ENCODE peak calls at places on chromosomes 3 and 15, in six cellular contexts. T is right atrium auricular region, V is mesothelial cell of epicardium, S is astrocyte of the spinal cord, P is NCI-H2029, L is HFFc6. C is an unnamed sample.

GRCh38 chr3:186099178-186099577 is 9.7 kb downstream of the ETV5 start:
- DNase-seq in V (peak), S (peak), L (peak), T (peak), P (peak), C (no peak)

GRCh38 chr15:35043380-35044095 is 41.6 kb downstream of the NANOGP8 start:
- DNase-seq in S (no peak), V (no peak), P (no peak), T (no peak), L (no peak), C (no peak)

GRCh38 chr15:78321041-78321570 is 19.0 kb upstream of the CRABP1 start:
- DNase-seq in S (no peak), T (no peak), L (no peak), V (no peak), P (no peak), C (no peak)

GRCh38 chr3:52004158-52004787 is 8.6 kb upstream of the RPL29 start:
- DNase-seq in P (no peak), V (peak), L (no peak), T (no peak), S (peak), C (no peak)

GRCh38 chr15:70422342-70422741 is 324.6 kb upstream of the TLE3 start:
- DNase-seq in P (no peak), L (no peak), S (no peak), T (no peak), V (no peak), C (no peak)

GRCh38 chr3:41202834-41203345 is 3.6 kb downstream of the CTNNB1 start:
- DNase-seq in T (no peak), L (peak), V (no peak), S (peak), P (peak), C (no peak)

GRCh38 chr15:49232407-49232806 is 62.4 kb downstream of the GALK2 start:
- DNase-seq in P (no peak), V (no peak), T (no peak), L (no peak), S (no peak), C (no peak)

GRCh38 chr3:113707835-113708234 is 11.4 kb upstream of the USF3 start:
- DNase-seq in T (no peak), V (no peak), L (no peak), S (no peak), P (no peak), C (no peak)

GRCh38 chr3:125172346-125172745 is 40.2 kb downstream of the SLC12A8 start:
- DNase-seq in T (no peak), L (no peak), V (no peak), S (no peak), P (no peak), C (no peak)

GRCh38 chr15:40439461-40440299 is 1.1 kb upstream of the BAHD1 start:
- DNase-seq in T (no peak), S (no peak), P (no peak), L (peak), V (no peak), C (no peak)

GRCh38 chr3:46276497-46277099 is 34.3 kb downstream of the CCR3 start:
- DNase-seq in T (no peak), V (no peak), P (peak), L (peak), S (no peak), C (peak)

GRCh38 chr3:42043116-42043796 is 47.9 kb upstream of the TRAK1 start:
- DNase-seq in P (peak), S (peak), V (no peak), T (peak), L (no peak), C (no peak)

GRCh38 chr3:97821413-97821809 is 400 bp upstream of the CRYBG3 start:
- DNase-seq in T (peak), V (peak), L (peak), S (peak), P (no peak), C (peak)

GRCh38 chr3:86948840-86949239 is 42.1 kb downstream of the VGLL3 start:
- DNase-seq in V (no peak), S (peak), L (peak), T (no peak), P (no peak), C (no peak)

GRCh38 chr15:62742409-62743171 is 300.0 kb upstream of the TPM1 start:
- DNase-seq in V (peak), P (no peak), S (peak), L (peak), T (peak), C (peak)

C was measured in mucosa of descending colon.